ENCODE peak calls at places on chromosomes 1 and 21, in eight cellular contexts. E, J, H, R, K, F, B and Z are unnamed samples.

GRCh38 chr1:20634594-20635084 is 1.4 kb downstream of the PINK1 start:
- DNase-seq in E (peak; percentile 31), J (peak; percentile 70), H (peak; percentile 95), R (peak; percentile 59), K (no peak), F (no peak), B (peak; percentile 27), Z (peak; percentile 64)

GRCh38 chr1:115184951-115185331 is 95.6 kb upstream of the TSPAN2 start:
- DNase-seq in E (peak; percentile 44), J (peak; percentile 73), H (no peak), R (no peak), K (no peak), F (no peak), B (no peak), Z (no peak)

GRCh38 chr1:174692313-174692712 is 244.5 kb downstream of the GPR52 start:
- DNase-seq in E (peak; percentile 41), J (peak; percentile 5), H (no peak), R (no peak), K (peak; percentile 27), F (no peak), B (no peak), Z (no peak)

GRCh38 chr21:37917612-37918011 is 1.4 kb upstream of the KCNJ6 start:
- DNase-seq in E (peak; percentile 56), J (peak; percentile 49), H (no peak), R (no peak), K (no peak), F (no peak), B (no peak), Z (no peak)

GRCh38 chr1:212962509-212962908 is 12.2 kb downstream of the VASH2 start:
- DNase-seq in E (no peak), J (no peak), H (no peak), R (no peak), K (no peak), F (no peak), B (no peak), Z (no peak)

GRCh38 chr1:79825551-79825950 is 819.0 kb upstream of the ADGRL4 start:
- DNase-seq in E (no peak), J (no peak), H (no peak), R (no peak), K (no peak), F (no peak), B (no peak), Z (no peak)

GRCh38 chr1:7591565-7591964 is 179.5 kb upstream of the VAMP3 start:
- DNase-seq in E (no peak), J (no peak), H (no peak), R (no peak), K (no peak), F (no peak), B (no peak), Z (no peak)

GRCh38 chr21:45556645-45557601 is 14.7 kb upstream of the SLC19A1 start:
- DNase-seq in E (no peak), J (no peak), H (no peak), R (no peak), K (no peak), F (no peak), B (no peak), Z (peak; percentile 22)

GRCh38 chr1:9887070-9887469 is 23.0 kb downstream of the CTNNBIP1 start:
- DNase-seq in E (no peak), J (no peak), H (no peak), R (no peak), K (no peak), F (no peak), B (no peak), Z (no peak)

GRCh38 chr1:9890224-9890731 is 19.8 kb downstream of the CTNNBIP1 start:
- DNase-seq in E (peak; percentile 83), J (peak; percentile 96), H (peak; percentile 80), R (peak; percentile 22), K (no peak), F (no peak), B (peak; percentile 52), Z (no peak)

GRCh38 chr1:9891207-9891606 is 18.9 kb downstream of the CTNNBIP1 start:
- DNase-seq in E (no peak), J (peak; percentile 80), H (no peak), R (no peak), K (no peak), F (no peak), B (no peak), Z (peak; percentile 67)

GRCh38 chr1:9889411-9889810 is 20.7 kb downstream of the CTNNBIP1 start:
- DNase-seq in E (no peak), J (no peak), H (no peak), R (no peak), K (no peak), F (no peak), B (no peak), Z (no peak)

GRCh38 chr1:9888886-9889285 is 21.2 kb downstream of the CTNNBIP1 start:
- DNase-seq in E (no peak), J (peak; percentile 51), H (no peak), R (no peak), K (no peak), F (no peak), B (no peak), Z (no peak)
- H3K4me3 ChIP-seq in E (no peak overlapping the region), J (no peak overlapping the region), H (no peak overlapping the region), R (no peak overlapping the region), K (no peak overlapping the region), F (no peak overlapping the region), B (no peak overlapping the region), Z (no peak overlapping the region)

GRCh38 chr21:23119491-23119890 is 2121.3 kb downstream of the NCAM2 start:
- DNase-seq in E (no peak), J (no peak), H (no peak), R (no peak), K (no peak), F (no peak), B (no peak), Z (no peak)
- H3K27ac ChIP-seq in E (no peak overlapping the region), J (no peak overlapping the region), H (no peak overlapping the region), R (no peak overlapping the region), K (no peak overlapping the region), F (no peak overlapping the region), B (no peak overlapping the region), Z (no peak overlapping the region)

DNA sequence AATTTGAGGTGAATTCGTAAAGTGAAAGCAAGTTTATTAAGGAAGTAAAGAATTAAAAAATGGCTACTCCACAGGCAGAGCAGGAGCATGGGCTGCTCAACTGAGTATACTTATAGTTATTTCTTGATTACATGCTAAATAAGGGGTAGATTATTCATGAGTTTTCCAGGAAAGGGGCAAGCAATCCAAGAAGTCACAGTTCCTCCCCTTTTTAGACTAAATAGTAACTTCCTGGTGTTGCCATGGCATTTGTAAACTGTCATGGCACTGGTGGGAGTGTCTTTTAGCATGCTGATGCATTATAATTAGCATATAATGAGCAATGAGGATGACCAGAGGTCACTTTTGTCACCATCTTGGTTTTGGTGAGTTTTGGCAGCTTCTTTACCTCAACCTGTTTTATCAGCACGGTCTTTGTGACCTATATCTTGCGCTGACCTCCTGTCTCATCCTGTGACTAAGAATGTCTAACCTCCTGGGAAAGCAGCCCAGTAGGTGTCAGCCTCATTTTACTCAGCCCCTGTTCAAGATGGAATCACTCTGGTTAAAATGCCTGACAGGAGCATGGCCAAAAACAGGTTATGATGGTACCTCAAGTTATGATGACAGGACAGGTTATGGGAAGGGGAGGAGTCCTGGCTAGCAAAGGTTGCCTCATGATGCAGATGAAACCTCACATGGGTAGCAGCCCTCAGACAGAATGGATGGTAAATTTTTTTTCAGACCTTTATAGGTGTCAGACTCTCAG is 49.8 kb downstream of the SIPA1L2 start:
- DNase-seq in E (no peak), J (peak; percentile 22), H (no peak), R (no peak), K (no peak), F (no peak), B (no peak), Z (no peak)
- H3K4me3 ChIP-seq in E (no peak overlapping the region), J (no peak overlapping the region), H (no peak overlapping the region), R (no peak overlapping the region), K (no peak overlapping the region), F (no peak overlapping the region), B (no peak overlapping the region), Z (no peak overlapping the region)

GRCh38 chr1:204880906-204881305 is 10.2 kb downstream of the NFASC start:
- DNase-seq in E (no peak), J (no peak), H (peak; percentile 34), R (no peak), K (no peak), F (no peak), B (no peak), Z (no peak)
- H3K27ac ChIP-seq in E (no peak overlapping the region), J (no peak overlapping the region), H (no peak overlapping the region), R (peak overlapping the region; percentile 39), K (no peak overlapping the region), F (no peak overlapping the region), B (peak overlapping the region; percentile 61), Z (no peak overlapping the region)

GRCh38 chr1:94783342-94784264 is 36.6 kb upstream of the SLC44A3 start:
- DNase-seq in E (peak; percentile 96), J (peak; percentile 76), H (peak; percentile 83), R (peak; percentile 73), K (no peak), F (no peak), B (peak; percentile 95), Z (no peak)
- H3K4me3 ChIP-seq in E (no peak overlapping the region), J (no peak overlapping the region), H (no peak overlapping the region), R (no peak overlapping the region), K (no peak overlapping the region), F (no peak overlapping the region), B (no peak overlapping the region), Z (no peak overlapping the region)

DNA sequence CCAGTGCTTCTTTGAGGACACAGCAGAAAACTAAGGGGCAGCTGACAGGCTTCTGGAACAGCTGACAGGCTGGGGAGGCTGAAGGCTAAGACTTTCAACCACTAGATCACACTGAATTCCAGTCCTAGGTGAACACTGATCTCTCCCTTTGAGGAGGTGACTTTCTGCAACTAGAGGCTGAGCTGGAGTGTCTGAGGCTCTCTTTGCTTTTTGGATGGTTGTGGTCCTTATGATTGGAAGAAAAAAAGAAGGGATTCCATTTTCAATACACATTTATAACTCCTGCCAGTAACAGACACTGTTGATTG is 1.4 kb downstream of the IL6R start:
- DNase-seq in E (no peak), J (no peak), H (no peak), R (no peak), K (no peak), F (no peak), B (no peak), Z (no peak)
- H3K27ac ChIP-seq in E (peak overlapping the region; percentile 91), J (peak overlapping the region; percentile 83), H (peak overlapping the region; percentile 95), R (peak overlapping the region; percentile 99), K (no peak overlapping the region), F (peak overlapping the region; percentile 82), B (peak overlapping the region; percentile 97), Z (no peak overlapping the region)

GRCh38 chr1:246417152-246417812 is 89.8 kb downstream of the SMYD3 start:
- DNase-seq in E (peak; percentile 74), J (peak; percentile 15), H (no peak), R (no peak), K (no peak), F (no peak), B (no peak), Z (no peak)
- H3K4me3 ChIP-seq in E (no peak overlapping the region), J (no peak overlapping the region), H (no peak overlapping the region), R (no peak overlapping the region), K (no peak overlapping the region), F (no peak overlapping the region), B (no peak overlapping the region), Z (no peak overlapping the region)

GRCh38 chr21:41786521-41786987 is 19.7 kb upstream of the RIPK4 start:
- DNase-seq in E (no peak), J (peak; percentile 99), H (no peak), R (no peak), K (no peak), F (no peak), B (peak; percentile 57), Z (no peak)
- H3K27ac ChIP-seq in E (no peak overlapping the region), J (peak overlapping the region; percentile 89), H (no peak overlapping the region), R (no peak overlapping the region), K (no peak overlapping the region), F (no peak overlapping the region), B (peak overlapping the region; percentile 21), Z (no peak overlapping the region)